ENCODE peak calls at places on chromosomes 12 and 14, in four cellular contexts. O is tibial artery, H is Panc1, E is K562. W is an unnamed sample.

GRCh38 chr12:6772729-6773661 is 675 bp downstream of the LAG3 start:
- DNase-seq in H (no peak), E (no peak), O (no peak), W (no peak)

GRCh38 chr14:80310950-80311349 is 99.6 kb upstream of the DIO2 start:
- DNase-seq in O (no peak), H (no peak), E (no peak), W (no peak)

GRCh38 chr14:77296155-77296554 is 24.5 kb downstream of the POMT2 start:
- DNase-seq in O (no peak), H (no peak), E (no peak), W (no peak)

GRCh38 chr12:110676171-110676570 is 12.7 kb downstream of the HVCN1 start:
- DNase-seq in E (no peak), O (no peak), H (no peak), W (no peak)

GRCh38 chr12:46404225-46404631 is 31.7 kb upstream of the SLC38A2 start:
- DNase-seq in E (no peak), H (no peak), O (no peak), W (no peak)

GRCh38 chr12:96224219-96224615 is 30.0 kb downstream of the ELK3 start:
- DNase-seq in H (no peak), E (no peak), O (no peak), W (no peak)

GRCh38 chr14:77027538-77028383 is 747 bp downstream of the IRF2BPL start:
- DNase-seq in H (no peak), O (peak; percentile 73), E (peak; percentile 75), W (no peak)

GRCh38 chr12:29662737-29663323 is 120.9 kb downstream of the TMTC1 start:
- DNase-seq in H (no peak), O (no peak), E (no peak), W (no peak)

GRCh38 chr12:12794686-12795085 is 9.2 kb downstream of the APOLD1 start:
- DNase-seq in E (no peak), H (no peak), O (no peak), W (no peak)

GRCh38 chr14:29601559-29602109 is 326.0 kb downstream of the PRKD1 start:
- DNase-seq in H (no peak), O (no peak), E (no peak), W (no peak)

GRCh38 chr12:11059784-11060183 is 2.3 kb downstream of the TAS2R46 start:
- DNase-seq in H (no peak), E (no peak), O (no peak), W (no peak)

GRCh38 chr14:68668531-68668930 is 124.3 kb downstream of the ZFP36L1 start:
- DNase-seq in E (no peak), H (no peak), O (peak; percentile 9), W (no peak)

GRCh38 chr12:12468575-12468974 is 94.1 kb downstream of the DUSP16 start:
- DNase-seq in E (no peak), O (no peak), H (no peak), W (no peak)

GRCh38 chr12:126681676-126682075 is 1585.3 kb upstream of the TMEM132C start:
- DNase-seq in E (no peak), O (no peak), H (no peak), W (no peak)

GRCh38 chr12:45658066-45658465 is 71.4 kb upstream of the ARID2 start:
- DNase-seq in O (no peak), H (no peak), E (no peak), W (no peak)

GRCh38 chr14:94989417-94989816 is 167.9 kb downstream of the DICER1 start:
- DNase-seq in H (no peak), E (no peak), O (no peak), W (no peak)

GRCh38 chr12:109645708-109646107 is 67.9 kb upstream of the FAM222A start:
- DNase-seq in O (no peak), E (no peak), H (no peak), W (no peak)

GRCh38 chr14:91311284-91311662 is 66.8 kb upstream of the GPR68 start:
- DNase-seq in H (no peak), O (no peak), E (no peak), W (no peak)

GRCh38 chr12:26233620-26234019 is 38.2 kb downstream of the SSPN start:
- DNase-seq in H (no peak), E (no peak), O (no peak), W (no peak)

GRCh38 chr14:101088395-101088667 is 184.8 kb upstream of the RTL1 start:
- DNase-seq in H (no peak), E (no peak), O (peak; percentile 7), W (no peak)

GRCh38 chr14:104358528-104359300 is 220.3 kb downstream of the KIF26A start:
- DNase-seq in H (no peak), E (no peak), O (peak; percentile 9), W (no peak)

GRCh38 chr14:75229923-75230792 is 48.5 kb upstream of the FOS start:
- DNase-seq in O (no peak), H (no peak), E (peak; percentile 36), W (peak; percentile 93)

GRCh38 chr12:103858953-103859601 is 18.0 kb upstream of the NT5DC3 start:
- DNase-seq in O (peak; percentile 83), E (peak; percentile 19), H (peak; percentile 64), W (no peak)

GRCh38 chr12:112978163-112979081 is at the start of gene OAS2:
- DNase-seq in O (peak; percentile 78), E (no peak), H (no peak), W (no peak)

GRCh38 chr12:113443030-113443539 is 20.9 kb downstream of the SDSL start:
- DNase-seq in E (peak; percentile 89), O (no peak), H (no peak), W (no peak)

GRCh38 chr14:23660290-23661226 is 24.4 kb downstream of the DHRS2 start:
- DNase-seq in H (no peak), O (no peak), E (no peak), W (no peak)

GRCh38 chr12:12505544-12506501 is 56.8 kb downstream of the DUSP16 start:
- DNase-seq in O (no peak), E (peak; percentile 25), H (no peak), W (no peak)

GRCh38 chr12:120971299-120972180 is 6.8 kb upstream of the HNF1A start:
- DNase-seq in O (no peak), H (peak; percentile 52), E (peak; percentile 43), W (peak; percentile 62)

GRCh38 chr14:76699901-76700590 is 61.2 kb upstream of the VASH1 start:
- DNase-seq in H (no peak), O (peak; percentile 64), E (no peak), W (no peak)

GRCh38 chr12:105369014-105369413 is 38.5 kb downstream of the C12orf75 start:
- DNase-seq in O (no peak), E (no peak), H (no peak), W (no peak)

GRCh38 chr12:16112626-16113560 is 164.6 kb downstream of the SLC15A5 start:
- DNase-seq in H (no peak), O (no peak), E (no peak), W (peak; percentile 63)
- H3K4me3 ChIP-seq in H (no peak overlapping the region), O (no peak overlapping the region), E (no peak overlapping the region), W (peak overlapping the region; percentile 38)

GRCh38 chr12:101891462-101891971 is 14.1 kb downstream of the DRAM1 start:
- DNase-seq in H (no peak), O (peak; percentile 57), E (no peak), W (peak; percentile 90)
- H3K27ac ChIP-seq in H (peak overlapping the region; percentile 73), O (peak overlapping the region; percentile 26), E (no peak overlapping the region), W (peak overlapping the region; percentile 93)

GRCh38 chr14:42654707-42655106 is 1048.0 kb downstream of the LRFN5 start:
- DNase-seq in O (no peak), H (no peak), E (no peak), W (no peak)
- H3K4me3 ChIP-seq in O (no peak overlapping the region), H (no peak overlapping the region), E (no peak overlapping the region), W (no peak overlapping the region)

GRCh38 chr12:2180737-2181082 is 127.9 kb downstream of the CACNA1C start:
- DNase-seq in H (no peak), E (no peak), O (no peak), W (no peak)

GRCh38 chr12:2187195-2187963 is 134.6 kb downstream of the CACNA1C start:
- DNase-seq in O (no peak), E (no peak), H (no peak), W (no peak)

GRCh38 chr12:2190085-2190484 is 137.3 kb downstream of the CACNA1C start:
- DNase-seq in O (no peak), H (no peak), E (no peak), W (no peak)

GRCh38 chr12:2183556-2184541 is 131.1 kb downstream of the CACNA1C start:
- DNase-seq in O (no peak), H (no peak), E (no peak), W (peak; percentile 18)

DNA sequence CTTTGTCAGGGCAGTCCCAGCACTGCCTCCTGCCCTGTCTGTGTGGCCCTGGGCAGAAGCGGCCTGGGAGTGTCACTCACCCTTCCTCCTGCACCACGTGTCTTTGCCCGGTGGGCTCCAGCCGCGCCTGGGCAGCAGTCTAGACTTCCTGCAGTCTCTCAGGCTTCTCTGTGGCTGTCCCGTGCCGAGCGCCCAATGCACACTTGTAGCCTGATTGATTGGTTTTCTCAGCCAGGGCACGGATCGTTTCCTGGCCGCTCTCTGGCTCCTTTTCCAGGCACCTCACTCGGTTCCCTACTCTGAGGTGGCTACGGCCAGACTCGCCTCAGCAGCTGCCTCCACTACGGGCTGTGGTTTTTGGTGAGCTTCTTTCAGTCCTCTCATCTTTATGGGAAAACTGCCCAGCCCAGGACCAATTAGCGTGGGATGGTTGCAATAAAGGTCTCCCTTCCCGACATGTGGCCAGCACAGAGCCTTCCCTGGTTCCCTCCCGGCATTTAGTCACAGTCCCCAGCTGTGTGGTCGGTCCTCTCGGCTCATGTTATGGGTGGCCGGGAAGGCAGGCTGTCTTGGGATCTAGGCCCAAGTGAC is 133.1 kb downstream of the CACNA1C start:
- DNase-seq in E (no peak), O (no peak), H (no peak), W (no peak)
- H3K27ac ChIP-seq in E (no peak overlapping the region), O (no peak overlapping the region), H (no peak overlapping the region), W (no peak overlapping the region)

GRCh38 chr12:53624956-53625355 is 1.2 kb downstream of the ATF7 start:
- DNase-seq in H (no peak), O (no peak), E (no peak), W (no peak)

GRCh38 chr12:53625946-53626701 is at the start of gene ATF7:
- DNase-seq in H (peak; percentile 96), E (peak; percentile 97), O (peak; percentile 98), W (peak; percentile 97)

GRCh38 chr12:53625373-53625945 is 723 bp downstream of the ATF7 start:
- DNase-seq in O (no peak), H (no peak), E (no peak), W (no peak)

GRCh38 chr12:53627919-53628318 is 1.7 kb upstream of the ATF7 start:
- DNase-seq in O (no peak), E (no peak), H (no peak), W (no peak)

DNA sequence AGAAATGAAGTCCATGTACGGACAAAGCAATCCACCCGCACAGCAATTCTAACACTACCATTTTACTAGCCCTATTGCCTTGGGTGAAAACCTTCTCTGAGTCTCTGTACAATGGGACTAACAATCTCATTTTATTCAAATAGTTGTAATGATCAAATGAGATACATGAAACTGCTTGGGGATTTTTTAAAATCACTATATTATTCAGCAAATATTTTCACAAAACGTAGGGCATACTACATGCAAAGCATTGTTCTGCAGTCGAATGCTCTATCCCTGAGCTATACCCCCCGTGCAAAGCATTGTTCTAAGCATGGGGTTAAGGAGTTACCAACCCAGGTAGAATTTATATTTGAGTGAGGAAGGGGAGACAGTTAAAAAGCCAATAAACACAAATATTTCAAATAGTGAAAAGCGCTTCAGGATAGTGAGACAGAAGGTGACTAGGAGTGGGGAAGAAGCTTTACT is 554 bp upstream of the ATF7 start:
- DNase-seq in E (no peak), O (no peak), H (no peak), W (no peak)
- H3K4me3 ChIP-seq in E (peak overlapping the region; percentile 60), O (peak overlapping the region; percentile 58), H (peak overlapping the region; percentile 96), W (peak overlapping the region; percentile 93)